ENCODE peak calls at places on chromosomes 7 and 10, in nine cellular contexts. Q, A, M, R, F, Y, B, N and V are unnamed samples.

GRCh38 chr7:124643196-124643850 is 122.3 kb downstream of the GPR37 start:
- DNase-seq in B (no peak), Q (no peak), A (no peak), Y (no peak), R (no peak), F (no peak), N (no peak), M (no peak), V (no peak)

GRCh38 chr7:18900801-18901200 is 216.6 kb downstream of the TWIST1 start:
- DNase-seq in R (no peak), A (no peak), M (no peak), Y (no peak), B (no peak), F (no peak), Q (no peak), N (no peak), V (no peak)

GRCh38 chr10:52215745-52216361 is 98.2 kb upstream of the DKK1 start:
- DNase-seq in A (peak), M (peak), Y (peak), R (peak), N (no peak), Q (no peak), F (no peak), B (peak), V (no peak)

GRCh38 chr10:1643161-1643910 is 94.0 kb downstream of the ADARB2 start:
- DNase-seq in R (no peak), N (no peak), A (no peak), Q (no peak), B (no peak), Y (peak), M (peak), F (no peak), V (no peak)

GRCh38 chr10:79127151-79127961 is 58.6 kb downstream of the ZMIZ1 start:
- DNase-seq in N (no peak), F (no peak), A (peak), R (peak), M (no peak), Q (peak), B (no peak), Y (peak), V (peak)

GRCh38 chr10:22593644-22594043 is 120.7 kb downstream of the PIP4K2A start:
- DNase-seq in Y (no peak), R (no peak), Q (no peak), A (no peak), B (no peak), N (no peak), F (no peak), M (no peak), V (no peak)

GRCh38 chr7:75938921-75939320 is 24.0 kb downstream of the POR start:
- DNase-seq in R (no peak), F (no peak), M (no peak), A (no peak), Q (no peak), N (no peak), B (no peak), Y (no peak), V (no peak)

GRCh38 chr7:36468361-36469140 is 78.9 kb downstream of the ANLN start:
- DNase-seq in Y (no peak), Q (no peak), F (no peak), B (no peak), N (no peak), R (no peak), A (no peak), M (no peak), V (no peak)

GRCh38 chr7:125848157-125848556 is 918.5 kb upstream of the POT1 start:
- DNase-seq in F (no peak), A (no peak), R (no peak), N (no peak), M (no peak), Q (no peak), Y (no peak), B (no peak), V (no peak)

GRCh38 chr10:70191161-70191770 is 21.0 kb upstream of the SAR1A start:
- DNase-seq in Y (peak), B (no peak), M (no peak), N (no peak), A (no peak), R (no peak), Q (no peak), F (no peak), V (no peak)

GRCh38 chr7:99311702-99312101 is 14.0 kb upstream of the ARPC1A start:
- DNase-seq in N (no peak), Y (no peak), M (no peak), F (no peak), B (no peak), Q (no peak), A (no peak), R (no peak), V (no peak)